ENCODE peak calls at places on chromosome 22, in six cellular contexts. One of them, this sample, is unnamed. For H3K4me1 and H3K27me3, the result is how much of the 10 kb centered on the place peaks cover.

GRCh38 chr22:43313497-43314474 is 29.4 kb downstream of the SCUBE1 start:
- DNase-seq in naive thymus-derived CD4-positive, alpha-beta T cell: no peak
- DNase-seq in GM23248: no peak
- DNase-seq in left lung: no peak
- DNase-seq in neuronal stem cell: no peak
- DNase-seq in HepG2: no peak
- DNase-seq in this sample: no peak

GRCh38 chr22:23682827-23683355 is 7.9 kb upstream of the RGL4 start:
- DNase-seq in naive thymus-derived CD4-positive, alpha-beta T cell: no peak
- DNase-seq in GM23248: no peak
- DNase-seq in left lung: no peak
- DNase-seq in neuronal stem cell: no peak
- DNase-seq in HepG2: no peak
- DNase-seq in this sample: peak

GRCh38 chr22:49301398-49302149 is 526.1 kb downstream of the BRD1 start:
- DNase-seq in naive thymus-derived CD4-positive, alpha-beta T cell: no peak
- DNase-seq in GM23248: no peak
- DNase-seq in left lung: peak
- DNase-seq in neuronal stem cell: no peak
- DNase-seq in HepG2: no peak
- DNase-seq in this sample: peak

GRCh38 chr22:29073618-29074275 is 912 bp downstream of the KREMEN1 start:
- DNase-seq in naive thymus-derived CD4-positive, alpha-beta T cell: peak
- DNase-seq in GM23248: peak
- DNase-seq in left lung: peak
- DNase-seq in neuronal stem cell: no peak
- DNase-seq in HepG2: peak
- DNase-seq in this sample: peak

GRCh38 chr22:16955081-16955480 is 52.9 kb downstream of the GAB4 start:
- DNase-seq in naive thymus-derived CD4-positive, alpha-beta T cell: no peak
- DNase-seq in GM23248: no peak
- DNase-seq in left lung: no peak
- DNase-seq in neuronal stem cell: no peak
- DNase-seq in HepG2: no peak
- DNase-seq in this sample: no peak

GRCh38 chr22:49689858-49690257 is 137.8 kb downstream of the BRD1 start:
- DNase-seq in naive thymus-derived CD4-positive, alpha-beta T cell: no peak
- DNase-seq in GM23248: no peak
- DNase-seq in left lung: no peak
- DNase-seq in neuronal stem cell: no peak
- DNase-seq in HepG2: no peak
- DNase-seq in this sample: no peak

GRCh38 chr22:16781074-16781763 is 44.0 kb downstream of the XKR3 start:
- DNase-seq in naive thymus-derived CD4-positive, alpha-beta T cell: no peak
- DNase-seq in GM23248: no peak
- DNase-seq in left lung: no peak
- DNase-seq in neuronal stem cell: no peak
- DNase-seq in HepG2: no peak
- DNase-seq in this sample: no peak

GRCh38 chr22:50621491-50621880 is 6.5 kb downstream of the ARSA start:
- DNase-seq in naive thymus-derived CD4-positive, alpha-beta T cell: peak
- DNase-seq in GM23248: no peak
- DNase-seq in left lung: peak
- DNase-seq in neuronal stem cell: no peak
- DNase-seq in HepG2: no peak
- DNase-seq in this sample: no peak

GRCh38 chr22:26589845-26590524 is at the start of gene TPST2:
- DNase-seq in naive thymus-derived CD4-positive, alpha-beta T cell: peak
- DNase-seq in GM23248: peak
- DNase-seq in left lung: peak
- DNase-seq in neuronal stem cell: peak
- DNase-seq in HepG2: peak
- DNase-seq in this sample: peak

DNA sequence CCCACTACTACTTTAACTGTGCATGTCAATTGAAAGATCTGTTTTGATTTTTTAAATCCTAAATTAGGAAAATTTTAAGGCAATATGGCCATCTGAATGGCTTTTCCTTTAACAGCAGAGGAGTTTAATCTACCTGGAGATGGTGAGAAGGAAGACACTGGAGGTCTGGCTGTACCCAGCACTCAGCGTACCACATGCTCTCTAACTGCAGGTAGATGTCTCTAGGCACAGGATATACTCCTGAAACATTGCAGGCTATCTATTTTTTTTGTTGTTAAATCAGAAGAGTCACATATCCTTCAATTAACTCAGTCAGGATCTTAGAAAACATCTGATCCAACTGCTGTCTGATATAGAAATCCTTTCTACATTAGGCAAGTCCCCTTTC is 17.3 kb upstream of the CASTOR1 start:
- DNase-seq in naive thymus-derived CD4-positive, alpha-beta T cell: no peak
- DNase-seq in GM23248: no peak
- DNase-seq in left lung: no peak
- DNase-seq in neuronal stem cell: no peak
- DNase-seq in HepG2: no peak
- DNase-seq in this sample: no peak
- H3K4me1 ChIP-seq in naive thymus-derived CD4-positive, alpha-beta T cell: half or more
- H3K4me1 ChIP-seq in GM23248: half or more
- H3K4me1 ChIP-seq in left lung: half or more
- H3K4me1 ChIP-seq in neuronal stem cell: under half
- H3K4me1 ChIP-seq in HepG2: under half
- H3K4me1 ChIP-seq in this sample: half or more

GRCh38 chr22:46025973-46026906 is 49.3 kb upstream of the WNT7B start:
- DNase-seq in naive thymus-derived CD4-positive, alpha-beta T cell: no peak
- DNase-seq in GM23248: no peak
- DNase-seq in left lung: no peak
- DNase-seq in neuronal stem cell: no peak
- DNase-seq in HepG2: no peak
- DNase-seq in this sample: no peak
- H3K27ac ChIP-seq in naive thymus-derived CD4-positive, alpha-beta T cell: no peak
- H3K27ac ChIP-seq in GM23248: no peak
- H3K27ac ChIP-seq in left lung: no peak
- H3K27ac ChIP-seq in neuronal stem cell: no peak
- H3K27ac ChIP-seq in HepG2: no peak
- H3K27ac ChIP-seq in this sample: peak

GRCh38 chr22:31227186-31227585 is 15.1 kb downstream of the LIMK2 start:
- DNase-seq in naive thymus-derived CD4-positive, alpha-beta T cell: no peak
- DNase-seq in GM23248: no peak
- DNase-seq in left lung: no peak
- DNase-seq in neuronal stem cell: no peak
- DNase-seq in HepG2: no peak
- DNase-seq in this sample: no peak
- H3K27me3 ChIP-seq in naive thymus-derived CD4-positive, alpha-beta T cell: under half
- H3K27me3 ChIP-seq in GM23248: under half
- H3K27me3 ChIP-seq in left lung: under half
- H3K27me3 ChIP-seq in neuronal stem cell: under half
- H3K27me3 ChIP-seq in HepG2: under half
- H3K27me3 ChIP-seq in this sample: under half

GRCh38 chr22:39241632-39242388 is 3.0 kb downstream of the PDGFB start:
- DNase-seq in naive thymus-derived CD4-positive, alpha-beta T cell: peak
- DNase-seq in GM23248: peak
- DNase-seq in left lung: peak
- DNase-seq in neuronal stem cell: no peak
- DNase-seq in HepG2: no peak
- DNase-seq in this sample: no peak
- H3K4me1 ChIP-seq in naive thymus-derived CD4-positive, alpha-beta T cell: under half
- H3K4me1 ChIP-seq in GM23248: under half
- H3K4me1 ChIP-seq in left lung: under half
- H3K4me1 ChIP-seq in neuronal stem cell: under half
- H3K4me1 ChIP-seq in HepG2: under half
- H3K4me1 ChIP-seq in this sample: half or more

GRCh38 chr22:34804588-34804987 is 261.4 kb upstream of the ISX start:
- DNase-seq in naive thymus-derived CD4-positive, alpha-beta T cell: no peak
- DNase-seq in GM23248: no peak
- DNase-seq in left lung: no peak
- DNase-seq in neuronal stem cell: no peak
- DNase-seq in HepG2: no peak
- DNase-seq in this sample: no peak

GRCh38 chr22:34814260-34814659 is 251.7 kb upstream of the ISX start:
- DNase-seq in naive thymus-derived CD4-positive, alpha-beta T cell: no peak
- DNase-seq in GM23248: no peak
- DNase-seq in left lung: no peak
- DNase-seq in neuronal stem cell: no peak
- DNase-seq in HepG2: peak
- DNase-seq in this sample: no peak

GRCh38 chr22:34812631-34813030 is 253.3 kb upstream of the ISX start:
- DNase-seq in naive thymus-derived CD4-positive, alpha-beta T cell: no peak
- DNase-seq in GM23248: no peak
- DNase-seq in left lung: no peak
- DNase-seq in neuronal stem cell: no peak
- DNase-seq in HepG2: no peak
- DNase-seq in this sample: no peak

GRCh38 chr22:34808618-34809017 is 257.3 kb upstream of the ISX start:
- DNase-seq in naive thymus-derived CD4-positive, alpha-beta T cell: no peak
- DNase-seq in GM23248: no peak
- DNase-seq in left lung: no peak
- DNase-seq in neuronal stem cell: peak
- DNase-seq in HepG2: no peak
- DNase-seq in this sample: no peak
- H3K27ac ChIP-seq in naive thymus-derived CD4-positive, alpha-beta T cell: no peak
- H3K27ac ChIP-seq in GM23248: no peak
- H3K27ac ChIP-seq in left lung: no peak
- H3K27ac ChIP-seq in neuronal stem cell: peak
- H3K27ac ChIP-seq in HepG2: no peak
- H3K27ac ChIP-seq in this sample: no peak

DNA sequence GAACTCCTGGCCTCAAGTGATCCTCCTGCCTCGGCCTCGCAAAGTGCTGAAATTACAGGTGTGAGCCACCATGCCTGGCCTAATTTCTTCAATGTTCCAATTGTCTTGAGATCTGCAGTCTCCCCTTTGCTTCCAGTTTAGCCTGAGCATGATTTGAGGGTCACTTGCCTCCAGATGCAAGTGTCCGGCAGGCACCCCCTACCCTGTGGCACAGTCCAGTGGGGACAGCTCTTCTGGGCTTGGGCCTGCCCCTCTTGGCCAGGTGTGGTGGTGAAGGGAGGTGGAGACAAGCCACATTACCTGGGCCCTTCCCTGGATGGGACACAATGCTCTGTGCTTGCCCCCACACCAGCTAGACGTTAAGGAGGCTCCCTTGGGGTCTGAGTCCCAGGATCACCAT is 21.3 kb upstream of the CACNG2 start:
- DNase-seq in naive thymus-derived CD4-positive, alpha-beta T cell: no peak
- DNase-seq in GM23248: no peak
- DNase-seq in left lung: no peak
- DNase-seq in neuronal stem cell: no peak
- DNase-seq in HepG2: no peak
- DNase-seq in this sample: no peak
- H3K27me3 ChIP-seq in naive thymus-derived CD4-positive, alpha-beta T cell: under half
- H3K27me3 ChIP-seq in GM23248: half or more
- H3K27me3 ChIP-seq in left lung: under half
- H3K27me3 ChIP-seq in neuronal stem cell: under half
- H3K27me3 ChIP-seq in HepG2: under half
- H3K27me3 ChIP-seq in this sample: half or more

GRCh38 chr22:25402501-25403283 is 161.8 kb upstream of the GRK3 start:
- DNase-seq in naive thymus-derived CD4-positive, alpha-beta T cell: no peak
- DNase-seq in GM23248: peak
- DNase-seq in left lung: no peak
- DNase-seq in neuronal stem cell: no peak
- DNase-seq in HepG2: peak
- DNase-seq in this sample: no peak
- H3K4me1 ChIP-seq in naive thymus-derived CD4-positive, alpha-beta T cell: under half
- H3K4me1 ChIP-seq in GM23248: under half
- H3K4me1 ChIP-seq in left lung: under half
- H3K4me1 ChIP-seq in neuronal stem cell: under half
- H3K4me1 ChIP-seq in HepG2: half or more
- H3K4me1 ChIP-seq in this sample: half or more